ENCODE peak calls at places on chromosomes 12 and 14, in ten cellular contexts. V, U, J, P, G, Y, A, L, T and E are unnamed samples.

GRCh38 chr12:7383157-7383556 is 60.8 kb downstream of the CD163L1 start:
- DNase-seq in T (no peak), U (no peak), Y (no peak), G (no peak), J (no peak), V (no peak), L (no peak), P (no peak), A (no peak), E (no peak)

GRCh38 chr14:71682337-71682736 is 249.9 kb upstream of the RGS6 start:
- DNase-seq in G (no peak), T (no peak), U (no peak), A (no peak), J (no peak), L (no peak), Y (no peak), P (peak; percentile 15), V (no peak), E (no peak)

GRCh38 chr12:110245278-110245868 is 35.7 kb upstream of the ATP2A2 start:
- DNase-seq in L (peak; percentile 25), V (no peak), T (no peak), U (no peak), J (no peak), Y (peak; percentile 73), P (no peak), A (peak; percentile 54), G (no peak), E (peak; percentile 56)

GRCh38 chr12:1934831-1935230 is 16.4 kb upstream of the CACNA2D4 start:
- DNase-seq in J (no peak), L (no peak), V (no peak), U (no peak), T (no peak), A (no peak), P (no peak), Y (no peak), G (no peak), E (no peak)

GRCh38 chr12:76799362-76799761 is 35.4 kb downstream of the ZDHHC17 start:
- DNase-seq in U (no peak), A (no peak), T (no peak), P (no peak), V (peak; percentile 44), Y (no peak), L (no peak), G (no peak), J (no peak), E (no peak)

GRCh38 chr12:32765906-32766305 is 10.2 kb upstream of the YARS2 start:
- DNase-seq in T (no peak), V (no peak), G (no peak), J (no peak), U (no peak), L (no peak), A (no peak), Y (no peak), P (no peak), E (no peak)

GRCh38 chr12:23238957-23239356 is 614.0 kb downstream of the ETNK1 start:
- DNase-seq in V (no peak), Y (no peak), P (no peak), T (no peak), J (no peak), G (no peak), U (no peak), L (no peak), A (no peak), E (no peak)

GRCh38 chr14:69395929-69396328 is 2.2 kb downstream of the ERH start:
- DNase-seq in A (no peak), U (no peak), J (no peak), V (no peak), L (no peak), G (no peak), T (no peak), Y (no peak), P (peak; percentile 12), E (no peak)

GRCh38 chr14:95213774-95214173 is 56.4 kb upstream of the DICER1 start:
- DNase-seq in G (no peak), U (no peak), Y (no peak), T (no peak), A (no peak), J (no peak), L (no peak), P (no peak), V (no peak), E (no peak)

GRCh38 chr14:95207475-95208253 is 50.3 kb upstream of the DICER1 start:
- DNase-seq in Y (no peak), A (no peak), J (no peak), G (no peak), T (no peak), U (no peak), P (no peak), V (no peak), L (no peak), E (no peak)

GRCh38 chr14:95211721-95212504 is 54.6 kb upstream of the DICER1 start:
- DNase-seq in J (no peak), G (no peak), Y (no peak), T (no peak), V (no peak), A (no peak), U (no peak), P (no peak), L (no peak), E (no peak)

GRCh38 chr14:95208598-95208997 is 51.3 kb upstream of the DICER1 start:
- DNase-seq in J (no peak), A (no peak), L (no peak), P (no peak), Y (no peak), V (no peak), G (no peak), T (no peak), U (no peak), E (no peak)

DNA sequence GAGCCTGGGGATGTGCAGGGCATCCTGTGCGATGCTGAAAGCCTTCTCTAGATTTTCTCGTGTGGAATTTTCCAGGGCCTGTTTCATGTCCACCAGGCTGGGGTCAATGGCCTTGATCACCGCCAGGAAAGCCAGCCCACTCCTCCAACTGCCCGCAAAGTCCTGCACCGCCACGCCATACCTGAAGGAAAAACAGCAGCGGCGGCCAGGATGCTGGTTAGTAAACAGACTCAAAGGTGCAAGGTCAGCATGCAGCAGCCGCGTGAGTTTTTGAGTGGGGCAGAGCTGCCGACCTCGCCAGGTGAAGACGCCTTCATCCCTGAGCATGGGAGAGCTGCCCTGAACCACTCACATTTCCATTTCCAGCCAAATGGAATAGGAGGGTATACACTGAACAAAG is 53.4 kb upstream of the DICER1 start:
- DNase-seq in T (no peak), P (no peak), G (no peak), L (no peak), Y (no peak), U (no peak), J (no peak), V (no peak), A (no peak), E (no peak)
- TF ChIP-seq CTCF in T (no peak), P (no peak), G (no peak), L (no peak), Y (no peak), U (no peak), J (no peak), V (no peak), A (no peak), E (no peak)

GRCh38 chr12:53062011-53062961 is 12.4 kb downstream of the TNS2 start:
- DNase-seq in U (no peak), G (no peak), Y (no peak), J (no peak), V (no peak), L (no peak), P (no peak), A (no peak), T (no peak), E (no peak)
- TF ChIP-seq CTCF in U (no peak), G (no peak), Y (no peak), J (no peak), V (no peak), L (no peak), P (no peak), A (no peak), T (no peak), E (no peak)

GRCh38 chr12:127127887-127128286 is 1139.1 kb upstream of the TMEM132C start:
- DNase-seq in T (no peak), A (no peak), J (no peak), L (no peak), P (no peak), V (no peak), U (no peak), G (no peak), Y (no peak), E (no peak)

GRCh38 chr12:127130506-127131100 is 1136.4 kb upstream of the TMEM132C start:
- DNase-seq in U (no peak), Y (no peak), G (no peak), T (no peak), J (no peak), P (no peak), V (no peak), A (no peak), L (no peak), E (no peak)

DNA sequence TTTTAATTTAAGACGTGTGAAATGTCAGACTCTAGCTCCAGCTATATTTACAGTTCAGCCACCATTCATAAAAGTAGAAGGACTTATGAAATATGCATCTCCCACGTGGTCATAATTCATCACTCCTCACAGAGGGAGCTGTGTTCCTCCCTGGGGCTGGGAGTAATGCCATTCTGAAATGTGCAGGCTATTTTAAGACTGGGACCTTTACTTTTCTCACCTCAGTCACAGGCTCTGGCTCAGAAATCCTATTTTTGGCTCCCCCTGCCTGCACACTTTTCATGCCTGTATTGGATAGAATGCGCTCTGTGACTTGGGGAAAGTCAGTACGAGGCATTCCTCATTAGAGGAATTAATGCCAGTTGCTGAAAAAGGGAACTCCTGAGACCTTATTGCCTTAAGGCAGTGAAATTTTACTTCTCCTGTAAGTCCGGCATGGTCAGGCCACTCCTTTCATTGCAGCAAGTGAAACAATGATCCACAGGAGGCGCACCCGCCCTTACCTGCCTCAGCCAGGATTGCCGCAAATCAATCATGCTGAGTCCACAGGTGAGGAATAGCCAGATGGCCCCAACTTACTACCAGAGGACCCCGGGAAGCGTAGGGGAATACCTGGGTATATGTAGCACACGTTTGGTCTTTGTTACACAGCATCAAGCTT is 1133.2 kb upstream of the TMEM132C start:
- DNase-seq in L (no peak), V (peak; percentile 33), J (no peak), P (no peak), U (no peak), Y (peak; percentile 24), G (no peak), T (no peak), A (no peak), E (no peak)
- TF ChIP-seq CTCF in L (no peak), V (peak; percentile 15), J (no peak), P (no peak), U (no peak), Y (no peak), G (no peak), T (no peak), A (peak; percentile 37), E (no peak)

DNA sequence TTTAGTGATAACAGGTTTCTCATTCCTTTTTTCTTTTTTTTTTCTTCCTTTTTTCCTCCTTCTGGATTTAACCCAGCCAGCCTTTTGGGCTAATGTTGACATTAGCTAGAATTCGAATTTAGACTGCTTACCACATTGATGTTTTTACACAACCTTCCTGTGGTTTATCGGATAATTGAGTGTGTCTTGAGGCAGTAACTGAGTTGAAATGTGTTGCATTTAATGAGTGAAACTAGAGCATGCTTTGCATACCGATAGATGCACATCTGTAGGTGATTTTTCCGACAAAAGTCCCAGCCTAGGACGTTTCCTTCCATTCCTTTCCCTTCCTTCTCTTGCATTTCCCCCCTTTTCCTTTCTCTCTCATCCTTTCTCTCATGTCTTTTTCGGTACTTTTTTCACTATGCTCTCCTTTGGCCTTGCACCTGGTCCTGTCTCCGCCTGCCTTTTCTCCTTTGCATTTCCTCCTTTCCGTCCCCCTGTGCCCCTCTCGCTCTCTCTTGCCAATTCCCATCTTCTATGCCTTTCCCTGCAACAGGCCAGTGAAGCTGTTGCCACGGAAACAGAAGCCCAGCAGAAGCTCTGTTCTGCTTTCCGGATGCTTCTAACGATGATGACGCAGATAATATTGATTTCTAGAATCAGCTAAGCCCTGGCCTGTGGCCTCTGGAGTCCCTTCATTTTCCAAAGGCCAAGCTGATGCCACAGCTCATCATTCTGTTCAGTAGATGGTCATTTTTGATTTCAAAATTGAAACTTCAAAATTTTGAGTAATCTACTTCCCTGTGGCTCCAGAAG is 76.1 kb downstream of the SLC25A47 start:
- DNase-seq in A (no peak), P (peak; percentile 52), Y (peak; percentile 46), L (no peak), T (no peak), V (no peak), J (no peak), U (no peak), G (no peak), E (no peak)
- TF ChIP-seq CTCF in A (no peak), P (no peak), Y (no peak), L (no peak), T (no peak), V (no peak), J (no peak), U (no peak), G (no peak), E (no peak)